ENCODE peak calls at places on chromosomes 1 and 21, in ten cellular contexts. A, H, V, P, B, Y, N, Q, X and F are unnamed samples.

GRCh38 chr1:24966724-24967346 is 36.8 kb upstream of the RUNX3 start:
- DNase-seq in X (no peak), N (no peak), H (peak; percentile 81), V (no peak), Y (peak; percentile 70), P (no peak), B (no peak), A (no peak), Q (no peak), F (no peak)

GRCh38 chr1:33348194-33348593 is 27.3 kb upstream of the A3GALT2 start:
- DNase-seq in H (peak; percentile 55), A (no peak), Q (peak; percentile 42), X (no peak), P (no peak), N (no peak), V (no peak), B (no peak), Y (peak; percentile 39), F (no peak)

GRCh38 chr1:40562185-40562584 is 30.7 kb downstream of the ZNF684 start:
- DNase-seq in A (no peak), Q (no peak), H (no peak), P (no peak), N (no peak), X (no peak), V (no peak), Y (no peak), B (no peak), F (no peak)

GRCh38 chr1:185681034-185681633 is 53.1 kb upstream of the HMCN1 start:
- DNase-seq in V (no peak), B (peak; percentile 78), N (no peak), H (peak; percentile 65), A (peak; percentile 67), Q (no peak), X (no peak), P (peak; percentile 56), Y (peak; percentile 50), F (peak; percentile 83)

GRCh38 chr1:201426395-201427310 is 5.1 kb upstream of the TNNI1 start:
- DNase-seq in A (no peak), P (no peak), Y (no peak), Q (no peak), V (peak; percentile 36), H (no peak), B (no peak), N (no peak), X (no peak), F (no peak)

GRCh38 chr21:33712022-33712803 is 69.9 kb downstream of the ITSN1 start:
- DNase-seq in P (no peak), N (no peak), V (no peak), X (no peak), B (peak; percentile 41), Y (no peak), H (no peak), Q (no peak), A (no peak), F (no peak)

GRCh38 chr1:44294588-44295007 is 60.5 kb downstream of the ERI3 start:
- DNase-seq in N (no peak), V (no peak), P (no peak), X (no peak), Y (peak; percentile 76), B (peak; percentile 79), A (peak; percentile 89), Q (peak; percentile 51), H (peak; percentile 86), F (peak; percentile 54)

GRCh38 chr1:43993206-43993914 is 2.0 kb downstream of the CCDC24 start:
- DNase-seq in H (no peak), Y (no peak), A (no peak), Q (no peak), N (no peak), X (no peak), P (no peak), V (no peak), B (no peak), F (peak; percentile 74)

GRCh38 chr1:55000110-55000815 is 1.5 kb downstream of the BSND start:
- DNase-seq in N (no peak), V (no peak), P (no peak), H (no peak), Y (no peak), X (no peak), Q (no peak), B (no peak), A (no peak), F (no peak)

GRCh38 chr1:77018386-77019156 is 151.3 kb downstream of the ST6GALNAC5 start:
- DNase-seq in Q (no peak), H (no peak), N (no peak), P (no peak), Y (no peak), V (no peak), A (peak; percentile 59), X (no peak), B (peak; percentile 53), F (no peak)

GRCh38 chr1:222892137-222892763 is 77.4 kb downstream of the DISP1 start:
- DNase-seq in N (no peak), Q (no peak), B (no peak), V (no peak), X (no peak), H (peak; percentile 73), P (no peak), A (no peak), Y (peak; percentile 88), F (no peak)

GRCh38 chr1:9721606-9722377 is 70.3 kb downstream of the PIK3CD start:
- DNase-seq in V (no peak), H (peak; percentile 32), N (no peak), P (no peak), Y (peak; percentile 14), X (no peak), B (peak; percentile 86), Q (no peak), A (peak; percentile 96), F (peak; percentile 84)
- H3K4me1 ChIP-seq in V (peaks cover 4% of the 10 kb centered on the region), H (no peaks in the 10 kb centered on the region), N (peaks cover 29% of the 10 kb centered on the region), P (peaks cover 36% of the 10 kb centered on the region), Y (peaks cover 7% of the 10 kb centered on the region), X (peaks cover 6% of the 10 kb centered on the region), B (peaks cover 13% of the 10 kb centered on the region), Q (no peaks in the 10 kb centered on the region), A (no peaks in the 10 kb centered on the region), F (peaks cover 11% of the 10 kb centered on the region)

GRCh38 chr1:234499119-234500039 is 20.4 kb upstream of the TARBP1 start:
- DNase-seq in Q (peak; percentile 91), V (peak; percentile 92), P (peak; percentile 93), N (peak; percentile 98), Y (peak; percentile 93), A (peak; percentile 96), X (peak; percentile 95), H (peak; percentile 95), B (peak; percentile 93), F (peak; percentile 93)
- H3K4me3 ChIP-seq in Q (no peak overlapping the region), V (peak overlapping the region; percentile 26), P (no peak overlapping the region), N (peak overlapping the region; percentile 34), Y (peak overlapping the region; percentile 6), A (no peak overlapping the region), X (peak overlapping the region; percentile 5), H (no peak overlapping the region), B (no peak overlapping the region), F (peak overlapping the region; percentile 29)

DNA sequence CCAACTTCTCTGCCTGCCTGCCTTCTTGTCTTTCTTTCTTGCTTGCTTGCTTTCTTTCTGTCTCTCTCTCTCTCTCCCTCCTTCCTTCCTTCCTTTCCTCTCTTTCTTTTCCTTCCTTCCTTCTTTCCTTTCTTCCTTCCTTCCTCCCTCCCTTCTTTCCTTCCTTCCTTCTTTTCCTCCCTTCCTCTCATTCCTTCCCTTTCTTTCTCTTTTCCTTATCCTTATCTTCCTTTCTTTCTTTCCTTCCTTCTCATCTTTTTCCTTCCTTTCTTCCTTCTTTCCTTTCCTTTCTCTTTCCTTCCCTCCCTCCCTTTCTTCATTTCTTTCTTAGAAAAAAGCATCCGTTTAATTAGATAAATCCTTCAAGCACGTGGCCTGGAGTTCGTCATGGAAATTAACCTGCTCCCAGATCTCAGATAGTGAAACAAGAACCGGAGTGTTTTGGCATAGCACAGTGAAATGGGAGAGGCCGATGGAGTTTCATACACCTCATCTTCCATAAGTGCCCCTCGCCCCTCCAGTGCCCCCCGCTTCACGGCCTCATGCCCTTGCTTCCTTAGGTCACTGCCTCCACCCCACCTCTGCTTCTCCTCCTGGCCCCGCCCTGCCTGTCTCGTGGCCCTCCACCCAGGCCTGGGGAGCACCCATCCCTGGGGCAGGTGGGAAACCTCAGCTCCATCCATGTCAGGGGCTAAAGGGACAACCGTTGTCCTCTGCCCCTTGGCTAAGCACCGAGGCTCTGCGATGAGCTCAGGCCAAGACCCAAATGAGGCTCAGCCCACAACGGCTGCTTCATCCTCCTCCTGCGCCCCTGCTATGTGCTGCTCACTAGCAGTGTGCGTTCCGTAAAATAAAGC is 11.2 kb downstream of the CASZ1 start:
- DNase-seq in X (no peak), P (no peak), H (no peak), Q (peak; percentile 58), V (no peak), Y (no peak), N (no peak), B (no peak), A (no peak), F (no peak)
- H3K4me1 ChIP-seq in X (no peaks in the 10 kb centered on the region), P (peaks cover 11% of the 10 kb centered on the region), H (peaks cover 66% of the 10 kb centered on the region), Q (no peaks in the 10 kb centered on the region), V (peaks cover 96% of the 10 kb centered on the region), Y (no peaks in the 10 kb centered on the region), N (peaks cover 27% of the 10 kb centered on the region), B (no peaks in the 10 kb centered on the region), A (no peaks in the 10 kb centered on the region), F (no peaks in the 10 kb centered on the region)

GRCh38 chr1:172393354-172393753 is 27.1 kb upstream of the C1orf105 start:
- DNase-seq in V (no peak), B (no peak), A (no peak), H (no peak), N (no peak), Y (no peak), Q (no peak), X (no peak), P (no peak), F (no peak)
- H3K4me3 ChIP-seq in V (no peak overlapping the region), B (no peak overlapping the region), A (no peak overlapping the region), H (no peak overlapping the region), N (no peak overlapping the region), Y (no peak overlapping the region), Q (no peak overlapping the region), X (no peak overlapping the region), P (no peak overlapping the region), F (no peak overlapping the region)

DNA sequence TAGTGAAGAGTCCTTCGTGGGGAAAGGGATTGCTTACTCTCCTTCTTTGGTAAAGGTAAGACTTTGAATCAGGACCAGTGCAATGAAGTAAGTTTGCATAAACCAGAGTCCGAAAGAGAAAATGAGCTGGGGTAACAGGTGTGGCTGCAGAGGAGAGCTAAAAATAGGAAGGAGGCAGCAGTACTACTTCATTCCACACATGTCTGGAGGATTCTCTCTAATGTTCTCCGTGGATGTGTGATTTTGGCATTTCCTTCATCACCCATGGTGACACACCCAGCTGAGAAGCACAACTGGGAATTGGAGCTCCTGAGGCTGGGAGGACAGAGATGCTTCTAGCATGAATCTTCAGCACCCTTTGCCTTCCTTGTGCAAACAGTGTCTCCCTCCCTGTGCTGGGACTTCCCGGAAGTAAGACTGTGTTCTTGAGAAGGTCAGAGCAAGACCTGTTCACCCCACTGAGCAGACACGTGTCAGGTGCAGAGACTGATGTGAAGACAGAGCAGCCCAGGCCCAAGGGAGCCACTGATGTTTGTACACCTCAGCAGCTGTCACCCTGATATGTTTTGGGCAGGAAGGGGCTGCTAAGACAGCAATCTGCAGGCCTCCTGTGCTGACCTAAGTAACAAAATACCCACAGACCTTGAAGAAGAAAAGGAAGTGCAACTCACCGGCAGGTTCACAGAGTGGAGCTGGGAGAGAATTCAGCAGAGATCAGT is 13.3 kb downstream of the FCRL1 start:
- DNase-seq in P (no peak), Y (no peak), H (no peak), B (no peak), X (no peak), V (no peak), Q (no peak), N (no peak), A (no peak), F (peak; percentile 97)
- H3K4me1 ChIP-seq in P (no peaks in the 10 kb centered on the region), Y (no peaks in the 10 kb centered on the region), H (no peaks in the 10 kb centered on the region), B (no peaks in the 10 kb centered on the region), X (no peaks in the 10 kb centered on the region), V (no peaks in the 10 kb centered on the region), Q (no peaks in the 10 kb centered on the region), N (no peaks in the 10 kb centered on the region), A (no peaks in the 10 kb centered on the region), F (peaks cover 96% of the 10 kb centered on the region)

GRCh38 chr1:205016584-205016983 is 26.4 kb upstream of the CNTN2 start:
- DNase-seq in V (no peak), N (no peak), P (no peak), H (no peak), X (no peak), A (no peak), Q (no peak), Y (no peak), B (no peak), F (no peak)
- H3K4me3 ChIP-seq in V (no peak overlapping the region), N (no peak overlapping the region), P (no peak overlapping the region), H (no peak overlapping the region), X (no peak overlapping the region), A (no peak overlapping the region), Q (no peak overlapping the region), Y (no peak overlapping the region), B (no peak overlapping the region), F (no peak overlapping the region)